ENCODE peak calls at places on chromosomes 12 and 14, in nine cellular contexts. One of them, this sample, is unnamed.
A peak's percentile ranks its signal among the peaks of the same experiment; 100 is the strongest.

GRCh38 chr12:104064842-104065441 is 611 bp downstream of the HCFC2 start:
- DNase-seq in osteoblast: peak; percentile 66
- DNase-seq in BE2C: peak; percentile 21
- DNase-seq in fibroblast of lung: no peak
- DNase-seq in A549: no peak
- DNase-seq in CD8-positive, alpha-beta T cell: no peak
- DNase-seq in astrocyte of the cerebellum: no peak
- DNase-seq in fibroblast of the aortic adventitia: no peak
- DNase-seq in body of pancreas: peak; percentile 20
- DNase-seq in this sample: no peak

GRCh38 chr12:26848156-26848825 is 15.3 kb upstream of the ITPR2 start:
- DNase-seq in osteoblast: no peak
- DNase-seq in BE2C: no peak
- DNase-seq in fibroblast of lung: no peak
- DNase-seq in A549: no peak
- DNase-seq in CD8-positive, alpha-beta T cell: no peak
- DNase-seq in astrocyte of the cerebellum: no peak
- DNase-seq in fibroblast of the aortic adventitia: peak; percentile 46
- DNase-seq in body of pancreas: no peak
- DNase-seq in this sample: no peak

GRCh38 chr12:51307655-51308593 is 16.1 kb downstream of the BIN2 start:
- DNase-seq in osteoblast: peak; percentile 93
- DNase-seq in BE2C: no peak
- DNase-seq in fibroblast of lung: peak; percentile 92
- DNase-seq in A549: peak; percentile 89
- DNase-seq in CD8-positive, alpha-beta T cell: no peak
- DNase-seq in astrocyte of the cerebellum: peak; percentile 63
- DNase-seq in fibroblast of the aortic adventitia: peak; percentile 92
- DNase-seq in body of pancreas: peak; percentile 25
- DNase-seq in this sample: no peak

GRCh38 chr14:105102893-105103292 is 37.7 kb upstream of the GPR132 start:
- DNase-seq in osteoblast: no peak
- DNase-seq in BE2C: no peak
- DNase-seq in fibroblast of lung: no peak
- DNase-seq in A549: no peak
- DNase-seq in CD8-positive, alpha-beta T cell: no peak
- DNase-seq in astrocyte of the cerebellum: no peak
- DNase-seq in fibroblast of the aortic adventitia: no peak
- DNase-seq in body of pancreas: no peak
- DNase-seq in this sample: no peak

GRCh38 chr14:69547701-69548348 is 26.8 kb downstream of the CCDC177 start:
- DNase-seq in osteoblast: peak; percentile 88
- DNase-seq in BE2C: peak; percentile 66
- DNase-seq in fibroblast of lung: peak; percentile 53
- DNase-seq in A549: no peak
- DNase-seq in CD8-positive, alpha-beta T cell: no peak
- DNase-seq in astrocyte of the cerebellum: no peak
- DNase-seq in fibroblast of the aortic adventitia: no peak
- DNase-seq in body of pancreas: no peak
- DNase-seq in this sample: no peak

GRCh38 chr14:36507847-36508417 is 12.1 kb downstream of the NKX2-1 start:
- DNase-seq in osteoblast: peak; percentile 41
- DNase-seq in BE2C: no peak
- DNase-seq in fibroblast of lung: no peak
- DNase-seq in A549: no peak
- DNase-seq in CD8-positive, alpha-beta T cell: no peak
- DNase-seq in astrocyte of the cerebellum: no peak
- DNase-seq in fibroblast of the aortic adventitia: no peak
- DNase-seq in body of pancreas: no peak
- DNase-seq in this sample: no peak

GRCh38 chr12:131075194-131075593 is 121.5 kb downstream of the ADGRD1 start:
- DNase-seq in osteoblast: peak; percentile 61
- DNase-seq in BE2C: no peak
- DNase-seq in fibroblast of lung: no peak
- DNase-seq in A549: no peak
- DNase-seq in CD8-positive, alpha-beta T cell: no peak
- DNase-seq in astrocyte of the cerebellum: no peak
- DNase-seq in fibroblast of the aortic adventitia: no peak
- DNase-seq in body of pancreas: no peak
- DNase-seq in this sample: no peak

GRCh38 chr12:89932950-89933349 is 224.3 kb upstream of the ATP2B1 start:
- DNase-seq in osteoblast: no peak
- DNase-seq in BE2C: no peak
- DNase-seq in fibroblast of lung: peak; percentile 66
- DNase-seq in A549: no peak
- DNase-seq in CD8-positive, alpha-beta T cell: no peak
- DNase-seq in astrocyte of the cerebellum: no peak
- DNase-seq in fibroblast of the aortic adventitia: peak; percentile 19
- DNase-seq in body of pancreas: no peak
- DNase-seq in this sample: no peak

GRCh38 chr12:6278439-6279255 is 31.8 kb upstream of the PLEKHG6 start:
- DNase-seq in osteoblast: peak; percentile 99
- DNase-seq in BE2C: peak; percentile 92
- DNase-seq in fibroblast of lung: peak; percentile 74
- DNase-seq in A549: peak; percentile 71
- DNase-seq in CD8-positive, alpha-beta T cell: peak; percentile 72
- DNase-seq in astrocyte of the cerebellum: no peak
- DNase-seq in fibroblast of the aortic adventitia: peak; percentile 76
- DNase-seq in body of pancreas: peak; percentile 92
- DNase-seq in this sample: no peak

GRCh38 chr14:105312973-105313372 is 1.6 kb upstream of the PACS2 start:
- DNase-seq in osteoblast: no peak
- DNase-seq in BE2C: no peak
- DNase-seq in fibroblast of lung: no peak
- DNase-seq in A549: no peak
- DNase-seq in CD8-positive, alpha-beta T cell: no peak
- DNase-seq in astrocyte of the cerebellum: no peak
- DNase-seq in fibroblast of the aortic adventitia: no peak
- DNase-seq in body of pancreas: no peak
- DNase-seq in this sample: no peak

GRCh38 chr14:75372260-75372659 is 55.6 kb upstream of the JDP2 start:
- DNase-seq in osteoblast: no peak
- DNase-seq in BE2C: no peak
- DNase-seq in fibroblast of lung: peak; percentile 1
- DNase-seq in A549: no peak
- DNase-seq in CD8-positive, alpha-beta T cell: no peak
- DNase-seq in astrocyte of the cerebellum: peak; percentile 8
- DNase-seq in fibroblast of the aortic adventitia: no peak
- DNase-seq in body of pancreas: no peak
- DNase-seq in this sample: no peak

GRCh38 chr14:23695220-23695999 is 59.2 kb downstream of the DHRS2 start:
- DNase-seq in osteoblast: no peak
- DNase-seq in BE2C: no peak
- DNase-seq in fibroblast of lung: no peak
- DNase-seq in A549: no peak
- DNase-seq in CD8-positive, alpha-beta T cell: no peak
- DNase-seq in astrocyte of the cerebellum: no peak
- DNase-seq in fibroblast of the aortic adventitia: peak; percentile 27
- DNase-seq in body of pancreas: peak; percentile 34
- DNase-seq in this sample: no peak

GRCh38 chr12:4781212-4781611 is 61.0 kb downstream of the GALNT8 start:
- DNase-seq in osteoblast: no peak
- DNase-seq in BE2C: no peak
- DNase-seq in fibroblast of lung: no peak
- DNase-seq in A549: no peak
- DNase-seq in CD8-positive, alpha-beta T cell: no peak
- DNase-seq in astrocyte of the cerebellum: no peak
- DNase-seq in fibroblast of the aortic adventitia: no peak
- DNase-seq in body of pancreas: no peak
- DNase-seq in this sample: no peak

GRCh38 chr14:84068288-84068687 is 1461.7 kb upstream of the FLRT2 start:
- DNase-seq in osteoblast: no peak
- DNase-seq in BE2C: no peak
- DNase-seq in fibroblast of lung: no peak
- DNase-seq in A549: no peak
- DNase-seq in CD8-positive, alpha-beta T cell: no peak
- DNase-seq in astrocyte of the cerebellum: no peak
- DNase-seq in fibroblast of the aortic adventitia: no peak
- DNase-seq in body of pancreas: no peak
- DNase-seq in this sample: no peak

GRCh38 chr12:51907083-51907863 is at the start of gene ACVRL1:
- DNase-seq in osteoblast: peak; percentile 97
- DNase-seq in BE2C: no peak
- DNase-seq in fibroblast of lung: no peak
- DNase-seq in A549: no peak
- DNase-seq in CD8-positive, alpha-beta T cell: no peak
- DNase-seq in astrocyte of the cerebellum: no peak
- DNase-seq in fibroblast of the aortic adventitia: no peak
- DNase-seq in body of pancreas: no peak
- DNase-seq in this sample: no peak

GRCh38 chr12:123038966-123039365 is 58.5 kb downstream of the ARL6IP4 start:
- DNase-seq in osteoblast: no peak
- DNase-seq in BE2C: no peak
- DNase-seq in fibroblast of lung: no peak
- DNase-seq in A549: no peak
- DNase-seq in CD8-positive, alpha-beta T cell: no peak
- DNase-seq in astrocyte of the cerebellum: no peak
- DNase-seq in fibroblast of the aortic adventitia: no peak
- DNase-seq in body of pancreas: no peak
- DNase-seq in this sample: no peak

GRCh38 chr12:103505371-103506236 is 9.8 kb upstream of the C12orf42 start:
- DNase-seq in osteoblast: no peak
- DNase-seq in BE2C: no peak
- DNase-seq in fibroblast of lung: peak; percentile 3
- DNase-seq in A549: no peak
- DNase-seq in CD8-positive, alpha-beta T cell: no peak
- DNase-seq in astrocyte of the cerebellum: no peak
- DNase-seq in fibroblast of the aortic adventitia: no peak
- DNase-seq in body of pancreas: no peak
- DNase-seq in this sample: peak; percentile 91

GRCh38 chr14:35883677-35884293 is 57.6 kb downstream of the BRMS1L start:
- DNase-seq in osteoblast: peak; percentile 22
- DNase-seq in BE2C: peak; percentile 25
- DNase-seq in fibroblast of lung: peak; percentile 19
- DNase-seq in A549: peak; percentile 10
- DNase-seq in CD8-positive, alpha-beta T cell: no peak
- DNase-seq in astrocyte of the cerebellum: no peak
- DNase-seq in fibroblast of the aortic adventitia: peak; percentile 40
- DNase-seq in body of pancreas: peak; percentile 23
- DNase-seq in this sample: no peak

GRCh38 chr12:51687142-51687935 is 96.3 kb downstream of the SCN8A start:
- DNase-seq in osteoblast: peak; percentile 22
- DNase-seq in BE2C: no peak
- DNase-seq in fibroblast of lung: peak; percentile 48
- DNase-seq in A549: no peak
- DNase-seq in CD8-positive, alpha-beta T cell: no peak
- DNase-seq in astrocyte of the cerebellum: no peak
- DNase-seq in fibroblast of the aortic adventitia: peak; percentile 61
- DNase-seq in body of pancreas: no peak
- DNase-seq in this sample: no peak

GRCh38 chr14:90381011-90381790 is 15.6 kb upstream of the CALM1 start:
- DNase-seq in osteoblast: no peak
- DNase-seq in BE2C: peak; percentile 15
- DNase-seq in fibroblast of lung: peak; percentile 31
- DNase-seq in A549: no peak
- DNase-seq in CD8-positive, alpha-beta T cell: no peak
- DNase-seq in astrocyte of the cerebellum: no peak
- DNase-seq in fibroblast of the aortic adventitia: peak; percentile 35
- DNase-seq in body of pancreas: peak; percentile 67
- DNase-seq in this sample: no peak
- H3K4me3 ChIP-seq in osteoblast: no peak overlapping the region
- H3K4me3 ChIP-seq in BE2C: no peak overlapping the region
- H3K4me3 ChIP-seq in fibroblast of lung: no peak overlapping the region
- H3K4me3 ChIP-seq in A549: no peak overlapping the region
- H3K4me3 ChIP-seq in CD8-positive, alpha-beta T cell: no peak overlapping the region
- H3K4me3 ChIP-seq in astrocyte of the cerebellum: no peak overlapping the region
- H3K4me3 ChIP-seq in fibroblast of the aortic adventitia: no peak overlapping the region
- H3K4me3 ChIP-seq in body of pancreas: no peak overlapping the region
- H3K4me3 ChIP-seq in this sample: no peak overlapping the region

GRCh38 chr12:48934312-48934706 is 9.0 kb upstream of the FKBP11 start:
- DNase-seq in osteoblast: peak; percentile 38
- DNase-seq in BE2C: no peak
- DNase-seq in fibroblast of lung: no peak
- DNase-seq in A549: no peak
- DNase-seq in CD8-positive, alpha-beta T cell: no peak
- DNase-seq in astrocyte of the cerebellum: no peak
- DNase-seq in fibroblast of the aortic adventitia: no peak
- DNase-seq in body of pancreas: no peak
- DNase-seq in this sample: no peak
- TF ChIP-seq CTCF in osteoblast: peak; percentile 43
- TF ChIP-seq CTCF in BE2C: peak; percentile 57
- TF ChIP-seq CTCF in fibroblast of lung: peak; percentile 40
- TF ChIP-seq CTCF in A549: peak; percentile 41
- TF ChIP-seq CTCF in CD8-positive, alpha-beta T cell: no peak
- TF ChIP-seq CTCF in astrocyte of the cerebellum: peak; percentile 51
- TF ChIP-seq CTCF in fibroblast of the aortic adventitia: peak; percentile 29
- TF ChIP-seq CTCF in body of pancreas: no peak
- TF ChIP-seq CTCF in this sample: peak; percentile 38

GRCh38 chr14:88553886-88554457 is 835 bp downstream of the PTPN21 start:
- DNase-seq in osteoblast: no peak
- DNase-seq in BE2C: no peak
- DNase-seq in fibroblast of lung: peak; percentile 32
- DNase-seq in A549: no peak
- DNase-seq in CD8-positive, alpha-beta T cell: no peak
- DNase-seq in astrocyte of the cerebellum: no peak
- DNase-seq in fibroblast of the aortic adventitia: peak; percentile 42
- DNase-seq in body of pancreas: no peak
- DNase-seq in this sample: no peak
- H3K4me3 ChIP-seq in osteoblast: peak overlapping the region; percentile 83
- H3K4me3 ChIP-seq in BE2C: peak overlapping the region; percentile 67
- H3K4me3 ChIP-seq in fibroblast of lung: peak overlapping the region; percentile 45
- H3K4me3 ChIP-seq in A549: peak overlapping the region; percentile 70
- H3K4me3 ChIP-seq in CD8-positive, alpha-beta T cell: peak overlapping the region; percentile 2
- H3K4me3 ChIP-seq in astrocyte of the cerebellum: peak overlapping the region; percentile 87
- H3K4me3 ChIP-seq in fibroblast of the aortic adventitia: peak overlapping the region; percentile 76
- H3K4me3 ChIP-seq in body of pancreas: peak overlapping the region; percentile 0
- H3K4me3 ChIP-seq in this sample: peak overlapping the region; percentile 61

GRCh38 chr12:121956041-121956341 is 37.6 kb downstream of the CFAP251 start:
- DNase-seq in osteoblast: no peak
- DNase-seq in BE2C: no peak
- DNase-seq in fibroblast of lung: no peak
- DNase-seq in A549: no peak
- DNase-seq in CD8-positive, alpha-beta T cell: no peak
- DNase-seq in astrocyte of the cerebellum: no peak
- DNase-seq in fibroblast of the aortic adventitia: no peak
- DNase-seq in body of pancreas: no peak
- DNase-seq in this sample: no peak

GRCh38 chr12:121953695-121954094 is 35.3 kb downstream of the CFAP251 start:
- DNase-seq in osteoblast: no peak
- DNase-seq in BE2C: no peak
- DNase-seq in fibroblast of lung: no peak
- DNase-seq in A549: no peak
- DNase-seq in CD8-positive, alpha-beta T cell: no peak
- DNase-seq in astrocyte of the cerebellum: no peak
- DNase-seq in fibroblast of the aortic adventitia: no peak
- DNase-seq in body of pancreas: no peak
- DNase-seq in this sample: no peak

GRCh38 chr12:121957831-121958515 is 39.6 kb downstream of the CFAP251 start:
- DNase-seq in osteoblast: no peak
- DNase-seq in BE2C: no peak
- DNase-seq in fibroblast of lung: no peak
- DNase-seq in A549: no peak
- DNase-seq in CD8-positive, alpha-beta T cell: no peak
- DNase-seq in astrocyte of the cerebellum: no peak
- DNase-seq in fibroblast of the aortic adventitia: no peak
- DNase-seq in body of pancreas: no peak
- DNase-seq in this sample: no peak

GRCh38 chr12:121953293-121953692 is 34.9 kb downstream of the CFAP251 start:
- DNase-seq in osteoblast: no peak
- DNase-seq in BE2C: no peak
- DNase-seq in fibroblast of lung: no peak
- DNase-seq in A549: no peak
- DNase-seq in CD8-positive, alpha-beta T cell: no peak
- DNase-seq in astrocyte of the cerebellum: no peak
- DNase-seq in fibroblast of the aortic adventitia: no peak
- DNase-seq in body of pancreas: no peak
- DNase-seq in this sample: no peak

GRCh38 chr12:121955258-121956040 is 37.1 kb downstream of the CFAP251 start:
- DNase-seq in osteoblast: no peak
- DNase-seq in BE2C: no peak
- DNase-seq in fibroblast of lung: no peak
- DNase-seq in A549: no peak
- DNase-seq in CD8-positive, alpha-beta T cell: no peak
- DNase-seq in astrocyte of the cerebellum: no peak
- DNase-seq in fibroblast of the aortic adventitia: peak; percentile 47
- DNase-seq in body of pancreas: no peak
- DNase-seq in this sample: no peak
- TF ChIP-seq CTCF in osteoblast: peak; percentile 74
- TF ChIP-seq CTCF in BE2C: peak; percentile 74
- TF ChIP-seq CTCF in fibroblast of lung: peak; percentile 65
- TF ChIP-seq CTCF in A549: peak; percentile 57
- TF ChIP-seq CTCF in CD8-positive, alpha-beta T cell: no peak
- TF ChIP-seq CTCF in astrocyte of the cerebellum: peak; percentile 69
- TF ChIP-seq CTCF in fibroblast of the aortic adventitia: peak; percentile 66
- TF ChIP-seq CTCF in body of pancreas: peak; percentile 47
- TF ChIP-seq CTCF in this sample: peak; percentile 51

This sample was measured in GM12864.